ENCODE peak calls at places on chromosomes 5 and 9, in four cellular contexts. One of them, this sample, is unnamed.

GRCh38 chr9:111613436-111614040 is 14.1 kb upstream of the PTGR1 start:
- DNase-seq in A549: no peak
- DNase-seq in K562: no peak
- DNase-seq in GM12878: no peak
- DNase-seq in this sample: no peak

GRCh38 chr5:54115768-54116403 is 194.5 kb downstream of the ARL15 start:
- DNase-seq in A549: no peak
- DNase-seq in K562: no peak
- DNase-seq in GM12878: no peak
- DNase-seq in this sample: peak; percentile 36

GRCh38 chr5:3347741-3348140 is 247.9 kb upstream of the IRX1 start:
- DNase-seq in A549: no peak
- DNase-seq in K562: no peak
- DNase-seq in GM12878: no peak
- DNase-seq in this sample: no peak

GRCh38 chr5:131747180-131748105 is 49.4 kb downstream of the FNIP1 start:
- DNase-seq in A549: no peak
- DNase-seq in K562: peak; percentile 68
- DNase-seq in GM12878: no peak
- DNase-seq in this sample: peak; percentile 48

GRCh38 chr9:2628926-2629325 is 7.3 kb downstream of the VLDLR start:
- DNase-seq in A549: no peak
- DNase-seq in K562: no peak
- DNase-seq in GM12878: no peak
- DNase-seq in this sample: no peak

GRCh38 chr9:104143554-104143919 is 49.4 kb downstream of the SMC2 start:
- DNase-seq in A549: no peak
- DNase-seq in K562: no peak
- DNase-seq in GM12878: no peak
- DNase-seq in this sample: no peak

GRCh38 chr5:5531371-5531770 is 108.9 kb downstream of the ICE1 start:
- DNase-seq in A549: no peak
- DNase-seq in K562: no peak
- DNase-seq in GM12878: no peak
- DNase-seq in this sample: no peak

GRCh38 chr5:25060575-25060974 is 415.8 kb upstream of the CDH10 start:
- DNase-seq in A549: no peak
- DNase-seq in K562: no peak
- DNase-seq in GM12878: no peak
- DNase-seq in this sample: no peak

GRCh38 chr5:96493189-96493790 is 60.2 kb upstream of the PCSK1 start:
- DNase-seq in A549: no peak
- DNase-seq in K562: no peak
- DNase-seq in GM12878: no peak
- DNase-seq in this sample: no peak

GRCh38 chr5:54357371-54358058 is 47.1 kb upstream of the ARL15 start:
- DNase-seq in A549: no peak
- DNase-seq in K562: no peak
- DNase-seq in GM12878: no peak
- DNase-seq in this sample: no peak

GRCh38 chr5:155960177-155960576 is 366.8 kb upstream of the SGCD start:
- DNase-seq in A549: no peak
- DNase-seq in K562: no peak
- DNase-seq in GM12878: no peak
- DNase-seq in this sample: no peak

GRCh38 chr9:137148661-137149060 is 9.7 kb downstream of the GRIN1 start:
- DNase-seq in A549: no peak
- DNase-seq in K562: no peak
- DNase-seq in GM12878: no peak
- DNase-seq in this sample: no peak

GRCh38 chr9:117616436-117616835 is 87.8 kb upstream of the TLR4 start:
- DNase-seq in A549: no peak
- DNase-seq in K562: no peak
- DNase-seq in GM12878: no peak
- DNase-seq in this sample: no peak

GRCh38 chr5:78009937-78010527 is 233.9 kb upstream of the TBCA start:
- DNase-seq in A549: no peak
- DNase-seq in K562: no peak
- DNase-seq in GM12878: no peak
- DNase-seq in this sample: peak; percentile 95

GRCh38 chr5:52989025-52989780 is at the start of gene ITGA2:
- DNase-seq in A549: peak; percentile 72
- DNase-seq in K562: peak; percentile 47
- DNase-seq in GM12878: no peak
- DNase-seq in this sample: peak; percentile 40

GRCh38 chr9:21294325-21294724 is 10.8 kb downstream of the IFNA5 start:
- DNase-seq in A549: peak; percentile 23
- DNase-seq in K562: no peak
- DNase-seq in GM12878: peak; percentile 15
- DNase-seq in this sample: peak; percentile 17

GRCh38 chr9:25677301-25678146 is 720 bp downstream of the TUSC1 start:
- DNase-seq in A549: peak; percentile 28
- DNase-seq in K562: no peak
- DNase-seq in GM12878: no peak
- DNase-seq in this sample: peak; percentile 55

GRCh38 chr5:178428341-178429155 is 161.6 kb downstream of the COL23A1 start:
- DNase-seq in A549: no peak
- DNase-seq in K562: no peak
- DNase-seq in GM12878: no peak
- DNase-seq in this sample: no peak

GRCh38 chr9:91882628-91883027 is 67.4 kb downstream of the ROR2 start:
- DNase-seq in A549: no peak
- DNase-seq in K562: no peak
- DNase-seq in GM12878: no peak
- DNase-seq in this sample: no peak

GRCh38 chr5:89723907-89724306 is 685.6 kb downstream of the CETN3 start:
- DNase-seq in A549: no peak
- DNase-seq in K562: no peak
- DNase-seq in GM12878: no peak
- DNase-seq in this sample: no peak

GRCh38 chr9:126682928-126683697 is 69.4 kb downstream of the LMX1B start:
- DNase-seq in A549: no peak
- DNase-seq in K562: peak; percentile 48
- DNase-seq in GM12878: no peak
- DNase-seq in this sample: no peak

GRCh38 chr9:121350993-121351561 is 19.0 kb downstream of the STOM start:
- DNase-seq in A549: no peak
- DNase-seq in K562: peak; percentile 28
- DNase-seq in GM12878: no peak
- DNase-seq in this sample: peak; percentile 92

GRCh38 chr9:114313186-114313585 is 9.7 kb upstream of the ORM1 start:
- DNase-seq in A549: no peak
- DNase-seq in K562: no peak
- DNase-seq in GM12878: no peak
- DNase-seq in this sample: no peak

GRCh38 chr5:138725885-138726457 is 27.3 kb upstream of the CTNNA1 start:
- DNase-seq in A549: no peak
- DNase-seq in K562: no peak
- DNase-seq in GM12878: no peak
- DNase-seq in this sample: no peak

GRCh38 chr9:34633851-34634550 is 3.6 kb downstream of the SIGMAR1 start:
- DNase-seq in A549: peak; percentile 85
- DNase-seq in K562: peak; percentile 57
- DNase-seq in GM12878: no peak
- DNase-seq in this sample: peak; percentile 64

GRCh38 chr5:132424167-132424935 is 54.8 kb downstream of the SLC22A5 start:
- DNase-seq in A549: no peak
- DNase-seq in K562: no peak
- DNase-seq in GM12878: no peak
- DNase-seq in this sample: no peak

GRCh38 chr5:42274913-42275312 is 148.3 kb upstream of the GHR start:
- DNase-seq in A549: no peak
- DNase-seq in K562: no peak
- DNase-seq in GM12878: no peak
- DNase-seq in this sample: no peak
- TF ChIP-seq BHLHE40 in A549: no peak
- TF ChIP-seq BHLHE40 in K562: no peak
- TF ChIP-seq BHLHE40 in GM12878: no peak
- TF ChIP-seq BHLHE40 in this sample: no peak

DNA sequence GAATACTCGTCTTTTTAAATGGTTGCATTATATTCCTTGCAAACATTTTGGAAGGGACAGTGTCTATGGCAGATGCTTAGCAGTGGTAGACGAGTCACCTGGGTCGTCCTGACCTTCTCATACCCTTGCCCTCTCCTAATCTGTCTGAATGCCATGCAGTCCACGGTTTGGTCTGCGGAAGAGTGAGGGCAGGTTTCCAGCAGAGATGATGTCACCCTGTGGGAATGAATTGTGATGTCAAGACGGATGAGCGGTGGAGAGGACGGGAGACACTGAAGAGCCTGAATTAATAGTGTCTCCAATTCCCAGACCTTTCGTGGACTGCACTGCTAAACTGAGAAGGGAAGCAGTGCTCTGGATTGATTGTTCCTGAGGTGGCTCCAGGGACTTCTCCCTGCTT is 329.0 kb upstream of the PANK3 start:
- DNase-seq in A549: no peak
- DNase-seq in K562: no peak
- DNase-seq in GM12878: no peak
- DNase-seq in this sample: no peak
- TF ChIP-seq ELK1 in A549: no peak
- TF ChIP-seq ELK1 in K562: no peak
- TF ChIP-seq ELK1 in GM12878: no peak
- TF ChIP-seq ELK1 in this sample: no peak

GRCh38 chr5:91283899-91284298 is 99.2 kb downstream of the ARRDC3 start:
- DNase-seq in A549: no peak
- DNase-seq in K562: no peak
- DNase-seq in GM12878: no peak
- DNase-seq in this sample: peak; percentile 81

GRCh38 chr5:91291628-91292569 is 91.2 kb downstream of the ARRDC3 start:
- DNase-seq in A549: no peak
- DNase-seq in K562: no peak
- DNase-seq in GM12878: no peak
- DNase-seq in this sample: no peak

GRCh38 chr5:91293131-91293530 is 90.0 kb downstream of the ARRDC3 start:
- DNase-seq in A549: no peak
- DNase-seq in K562: no peak
- DNase-seq in GM12878: peak; percentile 36
- DNase-seq in this sample: peak; percentile 55

GRCh38 chr5:91288117-91288516 is 95.0 kb downstream of the ARRDC3 start:
- DNase-seq in A549: no peak
- DNase-seq in K562: no peak
- DNase-seq in GM12878: no peak
- DNase-seq in this sample: peak; percentile 90

GRCh38 chr5:91288517-91288916 is 94.6 kb downstream of the ARRDC3 start:
- DNase-seq in A549: no peak
- DNase-seq in K562: no peak
- DNase-seq in GM12878: no peak
- DNase-seq in this sample: no peak
- TF ChIP-seq BHLHE40 in A549: no peak
- TF ChIP-seq BHLHE40 in K562: no peak
- TF ChIP-seq BHLHE40 in GM12878: no peak
- TF ChIP-seq BHLHE40 in this sample: no peak

GRCh38 chr5:14501353-14502162 is 80.0 kb upstream of the OTULINL start:
- DNase-seq in A549: no peak
- DNase-seq in K562: no peak
- DNase-seq in GM12878: no peak
- DNase-seq in this sample: no peak

GRCh38 chr5:14503681-14504331 is 77.8 kb upstream of the OTULINL start:
- DNase-seq in A549: no peak
- DNase-seq in K562: no peak
- DNase-seq in GM12878: no peak
- DNase-seq in this sample: no peak

GRCh38 chr5:14502291-14502690 is 79.3 kb upstream of the OTULINL start:
- DNase-seq in A549: no peak
- DNase-seq in K562: no peak
- DNase-seq in GM12878: no peak
- DNase-seq in this sample: no peak

GRCh38 chr5:14504332-14504727 is 77.3 kb upstream of the OTULINL start:
- DNase-seq in A549: no peak
- DNase-seq in K562: no peak
- DNase-seq in GM12878: no peak
- DNase-seq in this sample: no peak

GRCh38 chr5:14503017-14503680 is 78.4 kb upstream of the OTULINL start:
- DNase-seq in A549: no peak
- DNase-seq in K562: no peak
- DNase-seq in GM12878: no peak
- DNase-seq in this sample: no peak
- TF ChIP-seq ELK1 in A549: no peak
- TF ChIP-seq ELK1 in K562: no peak
- TF ChIP-seq ELK1 in GM12878: no peak
- TF ChIP-seq ELK1 in this sample: no peak

This sample was measured in IMR-90.